ENCODE peak calls at places on chromosomes 2 and 18, in four cellular contexts. X, B, K and P are unnamed samples.

GRCh38 chr2:28011322-28011737 is 120.8 kb downstream of the BABAM2 start:
- DNase-seq in X (no peak), B (no peak), K (no peak), P (no peak)

GRCh38 chr18:74264303-74265020 is 27.3 kb downstream of the CYB5A start:
- DNase-seq in X (no peak), B (no peak), K (no peak), P (no peak)

GRCh38 chr2:45799679-45800381 is 148.4 kb downstream of the PRKCE start:
- DNase-seq in X (no peak), B (no peak), K (no peak), P (no peak)

GRCh38 chr2:133498615-133499585 is 69.4 kb downstream of the NCKAP5 start:
- DNase-seq in X (no peak), B (no peak), K (no peak), P (no peak)

GRCh38 chr18:57029761-57030160 is 117.1 kb upstream of the BOD1L2 start:
- DNase-seq in X (no peak), B (no peak), K (no peak), P (no peak)

GRCh38 chr2:10045561-10046355 is 2.4 kb downstream of the KLF11 start:
- DNase-seq in X (no peak), B (no peak), K (no peak), P (no peak)

GRCh38 chr2:65388626-65389390 is 43.6 kb downstream of the SPRED2 start:
- DNase-seq in X (no peak), B (no peak), K (no peak), P (no peak)

GRCh38 chr2:28433935-28434599 is 41.4 kb downstream of the FOSL2 start:
- DNase-seq in X (no peak), B (no peak), K (no peak), P (no peak)

GRCh38 chr18:62606106-62606505 is 83.3 kb downstream of the ZCCHC2 start:
- DNase-seq in X (no peak), B (peak), K (no peak), P (no peak)

GRCh38 chr2:145464901-145465300 is 945.0 kb upstream of the ZEB2 start:
- DNase-seq in X (no peak), B (no peak), K (no peak), P (no peak)

GRCh38 chr2:75614062-75614710 is 32.4 kb upstream of the MRPL19 start:
- DNase-seq in X (no peak), B (no peak), K (no peak), P (no peak)

GRCh38 chr18:45856526-45856925 is 31.1 kb downstream of the SIGLEC15 start:
- DNase-seq in X (no peak), B (no peak), K (no peak), P (no peak)

GRCh38 chr2:151774506-151774905 is 40.2 kb upstream of the NEB start:
- DNase-seq in X (no peak), B (peak), K (no peak), P (no peak)

GRCh38 chr2:169799555-169799954 is 884 bp downstream of the SSB start:
- DNase-seq in X (no peak), B (no peak), K (no peak), P (no peak)

GRCh38 chr2:187655001-187655400 is 100.8 kb upstream of the TFPI start:
- DNase-seq in X (no peak), B (no peak), K (no peak), P (no peak)

GRCh38 chr18:25352629-25353005 is 651 bp upstream of the ZNF521 start:
- DNase-seq in X (no peak), B (no peak), K (no peak), P (no peak)

GRCh38 chr2:201254331-201254730 is 6.0 kb upstream of the CASP8 start:
- DNase-seq in X (no peak), B (peak), K (no peak), P (no peak)

GRCh38 chr2:230925879-230926765 is 1.1 kb upstream of the GPR55 start:
- DNase-seq in X (no peak), B (no peak), K (no peak), P (no peak)